ENCODE peak calls at places on chromosomes 11 and 22, in six cellular contexts. L is A549, N is sigmoid colon, X is brain microvascular endothelial cell, J is dorsolateral prefrontal cortex, C is ovary. K is an unnamed sample.
A peak's percentile ranks its signal among the peaks of the same experiment; 100 is the strongest.

GRCh38 chr11:4704054-4704789 is at the start of gene MMP26:
- DNase-seq in N (no peak), L (no peak), J (no peak), C (no peak), X (no peak), K (no peak)

GRCh38 chr11:1970956-1971355 is 23.8 kb downstream of the MRPL23 start:
- DNase-seq in J (no peak), N (peak; percentile 32), C (peak; percentile 24), X (no peak), L (peak; percentile 0), K (no peak)

GRCh38 chr11:64698427-64698826 is 24.6 kb downstream of the NRXN2 start:
- DNase-seq in N (no peak), X (no peak), J (no peak), C (no peak), L (no peak), K (no peak)

GRCh38 chr11:9153651-9154050 is 62.3 kb upstream of the SCUBE2 start:
- DNase-seq in N (no peak), L (no peak), J (no peak), C (no peak), X (no peak), K (no peak)

GRCh38 chr22:24230911-24231656 is 13.8 kb downstream of the GGT5 start:
- DNase-seq in X (no peak), N (peak; percentile 65), L (no peak), C (no peak), J (no peak), K (no peak)

GRCh38 chr11:64278576-64279190 is 5.8 kb downstream of the BAD start:
- DNase-seq in L (no peak), C (no peak), X (no peak), J (no peak), N (no peak), K (no peak)

GRCh38 chr11:126829716-126830115 is 170.9 kb downstream of the KIRREL3 start:
- DNase-seq in J (no peak), N (no peak), C (no peak), X (no peak), L (no peak), K (no peak)

GRCh38 chr11:69355346-69355940 is 61.5 kb downstream of the MYEOV start:
- DNase-seq in C (no peak), N (no peak), J (no peak), X (no peak), L (no peak), K (no peak)

GRCh38 chr11:69534166-69534530 is 52.7 kb downstream of the LINC01488 start:
- DNase-seq in L (no peak), N (no peak), X (no peak), J (no peak), C (no peak), K (no peak)

GRCh38 chr22:38172016-38172431 is 9.6 kb downstream of the PLA2G6 start:
- DNase-seq in C (no peak), N (peak; percentile 58), L (no peak), X (no peak), J (no peak), K (peak; percentile 70)

GRCh38 chr11:105181521-105181920 is 42.0 kb upstream of the CARD18 start:
- DNase-seq in C (no peak), J (no peak), X (no peak), L (no peak), N (no peak), K (no peak)

GRCh38 chr11:34064291-34064690 is 12.8 kb downstream of the CAPRIN1 start:
- DNase-seq in N (no peak), J (no peak), X (no peak), L (no peak), C (no peak), K (no peak)

GRCh38 chr11:7672960-7673723 is at the start of gene CYB5R2:
- DNase-seq in J (no peak), X (no peak), N (peak; percentile 83), L (peak; percentile 38), C (peak; percentile 85), K (peak; percentile 51)

GRCh38 chr11:68460741-68461283 is at the start of gene PPP6R3:
- DNase-seq in X (no peak), N (no peak), C (no peak), L (no peak), J (no peak), K (peak; percentile 60)

GRCh38 chr22:43505896-43506295 is 94.1 kb downstream of the MPPED1 start:
- DNase-seq in L (no peak), C (no peak), X (no peak), N (no peak), J (no peak), K (no peak)

GRCh38 chr11:70141490-70142014 is 61.5 kb upstream of the FADD start:
- DNase-seq in J (no peak), X (no peak), N (no peak), L (no peak), C (peak; percentile 37), K (no peak)

DNA sequence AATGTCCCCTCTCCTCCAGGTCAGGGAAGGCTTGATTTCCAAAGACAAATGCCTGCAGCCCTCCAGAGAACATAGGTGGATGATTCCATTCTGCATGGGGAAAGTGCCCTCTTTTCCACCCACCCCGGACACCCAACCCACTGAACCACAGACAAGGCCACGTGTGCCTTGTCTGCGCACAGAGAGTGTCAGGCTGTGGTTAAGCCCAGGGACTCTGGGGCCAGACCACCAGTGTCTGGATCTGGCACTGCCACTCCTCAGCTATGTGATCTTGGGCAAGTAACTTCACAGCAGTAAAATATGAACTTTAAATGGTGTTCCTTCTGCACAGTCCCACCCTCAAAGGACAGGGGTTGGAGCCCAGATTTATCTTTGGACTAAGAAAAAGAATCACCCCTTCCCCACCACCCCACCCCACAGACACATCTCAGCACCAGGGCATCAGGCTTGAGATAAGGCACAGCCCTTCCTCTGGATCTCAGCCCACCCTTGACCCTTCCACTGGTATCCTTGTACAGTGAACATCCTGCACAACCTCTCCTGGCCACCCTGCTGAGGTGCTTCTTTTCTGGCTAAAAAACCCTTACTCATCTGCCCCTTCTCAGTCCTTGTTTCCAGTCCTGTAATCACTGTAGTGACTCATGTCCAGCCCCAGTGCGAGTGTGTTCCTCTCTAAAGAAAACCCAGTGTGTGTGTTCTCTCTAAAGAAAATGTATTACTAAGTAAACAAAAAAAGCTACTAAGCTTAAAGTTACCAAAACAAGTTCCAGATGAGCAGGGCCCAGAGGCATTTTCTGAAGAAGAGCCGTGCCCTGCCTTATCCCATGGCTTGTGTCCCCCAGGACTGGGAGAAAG is 1.9 kb upstream of the PTGDR2 start:
- DNase-seq in N (no peak), X (peak; percentile 28), C (no peak), J (no peak), L (no peak), K (no peak)
- H3K27ac ChIP-seq in N (no peak overlapping the region), X (no peak overlapping the region), C (no peak overlapping the region), J (no peak overlapping the region), L (no peak overlapping the region), K (no peak overlapping the region)

GRCh38 chr22:35177811-35178210 is 79.5 kb upstream of the HMGXB4 start:
- DNase-seq in X (no peak), N (no peak), L (no peak), C (no peak), J (no peak), K (no peak)
- TF ChIP-seq CTCF in X (no peak), N (no peak), L (no peak), C (no peak), J (no peak), K (no peak)

GRCh38 chr11:57476223-57476882 is 16.0 kb downstream of the RTN4RL2 start:
- DNase-seq in X (no peak), C (peak; percentile 73), N (no peak), J (no peak), L (no peak), K (no peak)
- H3K27ac ChIP-seq in X (no peak overlapping the region), C (no peak overlapping the region), N (peak overlapping the region; percentile 49), J (peak overlapping the region; percentile 14), L (peak overlapping the region; percentile 45), K (no peak overlapping the region)

GRCh38 chr22:27720860-27721259 is 80.7 kb downstream of the MN1 start:
- DNase-seq in L (no peak), X (no peak), C (no peak), J (no peak), N (no peak), K (no peak)

GRCh38 chr22:27723708-27724107 is 77.8 kb downstream of the MN1 start:
- DNase-seq in X (no peak), N (no peak), J (no peak), L (no peak), C (no peak), K (no peak)

GRCh38 chr22:27724706-27725105 is 76.8 kb downstream of the MN1 start:
- DNase-seq in X (no peak), L (no peak), N (no peak), C (no peak), J (no peak), K (no peak)

GRCh38 chr22:27724181-27724580 is 77.4 kb downstream of the MN1 start:
- DNase-seq in J (no peak), L (no peak), C (no peak), N (no peak), X (no peak), K (no peak)

GRCh38 chr22:27723150-27723549 is 78.4 kb downstream of the MN1 start:
- DNase-seq in X (no peak), L (no peak), C (no peak), N (no peak), J (no peak), K (no peak)
- TF ChIP-seq CTCF in X (no peak), L (peak; percentile 24), C (no peak), N (no peak), J (no peak), K (no peak)

GRCh38 chr11:10303558-10304363 is 1.1 kb upstream of the ADM start:
- DNase-seq in X (peak; percentile 52), C (no peak), N (no peak), L (peak; percentile 78), J (no peak), K (peak; percentile 59)

GRCh38 chr11:10302744-10303557 is 1.9 kb upstream of the ADM start:
- DNase-seq in J (peak; percentile 58), L (peak; percentile 67), C (peak; percentile 92), N (peak; percentile 96), X (peak; percentile 48), K (peak; percentile 34)

GRCh38 chr11:10302294-10302743 is 2.6 kb upstream of the ADM start:
- DNase-seq in J (no peak), N (no peak), X (no peak), L (no peak), C (no peak), K (peak; percentile 13)

GRCh38 chr11:10304495-10305261 is at the start of gene ADM:
- DNase-seq in J (peak; percentile 70), X (peak; percentile 92), C (peak; percentile 89), N (peak; percentile 96), L (peak; percentile 97), K (peak; percentile 89)

DNA sequence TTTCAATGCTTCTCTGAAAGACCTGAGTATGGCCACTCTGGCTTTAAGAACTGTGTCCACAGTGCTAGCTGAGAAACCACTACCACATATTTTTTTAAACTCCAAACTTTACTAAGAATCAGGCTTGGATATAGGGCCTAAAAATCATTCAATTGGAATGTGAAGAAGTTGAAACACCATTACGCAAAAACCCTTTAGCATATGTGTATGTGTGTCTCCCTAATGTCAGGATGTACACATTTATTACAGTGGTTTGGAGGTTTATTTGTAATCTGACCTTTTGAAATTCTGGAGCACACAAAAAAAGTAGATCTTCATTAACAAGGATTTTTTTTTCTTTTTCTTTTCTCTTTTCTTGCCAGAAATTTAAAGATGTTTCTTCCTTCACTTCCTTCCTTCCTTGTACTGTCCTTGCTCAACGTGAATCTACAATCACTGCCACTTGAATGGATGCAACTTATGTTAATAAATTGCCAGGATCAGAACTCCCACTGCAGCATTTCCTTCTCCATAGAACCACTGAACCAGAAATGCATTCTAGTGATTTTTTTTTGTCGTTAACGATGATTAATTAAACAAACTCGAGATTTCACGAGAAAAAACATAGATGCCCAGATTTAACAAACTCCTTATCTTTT is 3.1 kb upstream of the ADM start:
- DNase-seq in C (no peak), N (no peak), J (no peak), X (peak; percentile 18), L (no peak), K (peak; percentile 41)
- H3K27ac ChIP-seq in C (peak overlapping the region; percentile 94), N (peak overlapping the region; percentile 95), J (no peak overlapping the region), X (peak overlapping the region; percentile 82), L (peak overlapping the region; percentile 94), K (peak overlapping the region; percentile 94)